ENCODE peak calls at places on chromosomes 11 and 22, in four cellular contexts. B is BJ, V is IMR-90, Q is lower lobe of right lung. Z is an unnamed sample.
A peak's percentile ranks its signal among the peaks of the same experiment; 100 is the strongest.

GRCh38 chr22:23264610-23265388 is 84.5 kb downstream of the BCR start:
- DNase-seq in V (no peak), Q (no peak), B (no peak), Z (no peak)

GRCh38 chr11:12817681-12818332 is 143.6 kb downstream of the TEAD1 start:
- DNase-seq in Q (no peak), B (no peak), V (peak; percentile 49), Z (no peak)

GRCh38 chr11:9060700-9061111 is 30.7 kb downstream of the SCUBE2 start:
- DNase-seq in B (no peak), V (no peak), Q (no peak), Z (peak; percentile 69)

GRCh38 chr11:21018248-21018647 is 348.9 kb downstream of the NELL1 start:
- DNase-seq in B (no peak), V (no peak), Q (no peak), Z (no peak)

GRCh38 chr22:20955548-20955947 is 11.5 kb upstream of the AIFM3 start:
- DNase-seq in Q (no peak), B (no peak), V (no peak), Z (no peak)

GRCh38 chr11:98842187-98842586 is 178.6 kb upstream of the CNTN5 start:
- DNase-seq in Q (no peak), V (no peak), B (no peak), Z (no peak)

GRCh38 chr11:82229346-82229745 is 504.3 kb downstream of the FAM181B start:
- DNase-seq in B (no peak), V (no peak), Q (no peak), Z (no peak)

GRCh38 chr11:75430692-75431532 is 2.1 kb downstream of the KLHL35 start:
- DNase-seq in Q (no peak), V (no peak), B (no peak), Z (no peak)

GRCh38 chr11:110606415-110606814 is 105.8 kb downstream of the ARHGAP20 start:
- DNase-seq in Q (no peak), V (no peak), B (no peak), Z (no peak)

GRCh38 chr11:6219359-6219758 is 14.0 kb downstream of the C11orf42 start:
- DNase-seq in V (peak; percentile 90), B (peak; percentile 76), Q (no peak), Z (no peak)

GRCh38 chr11:16874275-16874975 is 136.0 kb downstream of the C11orf58 start:
- DNase-seq in B (no peak), V (no peak), Q (no peak), Z (no peak)

GRCh38 chr22:21450320-21450831 is 16.8 kb upstream of the TMEM191C start:
- DNase-seq in B (no peak), V (no peak), Q (peak; percentile 44), Z (no peak)

GRCh38 chr11:43577566-43578264 is 102.8 kb upstream of the HSD17B12 start:
- DNase-seq in Q (no peak), V (no peak), B (no peak), Z (no peak)

GRCh38 chr11:105344938-105345337 is 205.4 kb upstream of the CARD18 start:
- DNase-seq in B (no peak), Q (no peak), V (no peak), Z (no peak)

GRCh38 chr11:11056316-11056715 is 198.5 kb upstream of the ZBED5 start:
- DNase-seq in B (no peak), Q (no peak), V (no peak), Z (no peak)

GRCh38 chr22:31342389-31343125 is 3.6 kb downstream of the PATZ1 start:
- DNase-seq in V (no peak), Q (no peak), B (no peak), Z (no peak)

GRCh38 chr11:76745059-76745376 is 38.1 kb upstream of the TSKU start:
- DNase-seq in V (no peak), B (no peak), Q (no peak), Z (no peak)

GRCh38 chr22:41660416-41660815 is 28.3 kb downstream of the SNU13 start:
- DNase-seq in B (no peak), Q (no peak), V (peak; percentile 12), Z (no peak)

GRCh38 chr22:19810381-19811141 is 44.1 kb downstream of the GNB1L start:
- DNase-seq in V (peak; percentile 81), B (no peak), Q (peak; percentile 36), Z (peak; percentile 29)

GRCh38 chr11:71452354-71453020 is 516 bp upstream of the NADSYN1 start:
- DNase-seq in V (peak; percentile 35), B (no peak), Q (peak; percentile 65), Z (peak; percentile 45)

GRCh38 chr11:96074551-96075309 is 150.8 kb upstream of the MTMR2 start:
- DNase-seq in Q (no peak), B (no peak), V (no peak), Z (no peak)

GRCh38 chr22:30602049-30602448 is 4.9 kb upstream of the TCN2 start:
- DNase-seq in Q (no peak), B (no peak), V (peak; percentile 43), Z (no peak)

GRCh38 chr11:36167729-36168128 is 121.5 kb downstream of the COMMD9 start:
- DNase-seq in Q (no peak), B (no peak), V (no peak), Z (no peak)

GRCh38 chr11:62411524-62411923 is 7.3 kb upstream of the SCGB1A1 start:
- DNase-seq in V (no peak), Q (no peak), B (no peak), Z (no peak)

GRCh38 chr11:131037873-131038272 is 121.6 kb upstream of the SNX19 start:
- DNase-seq in V (no peak), B (no peak), Q (no peak), Z (no peak)

GRCh38 chr11:83285771-83286528 is at the start of gene CCDC90B:
- DNase-seq in V (peak; percentile 98), Q (peak; percentile 96), B (peak; percentile 91), Z (peak; percentile 93)
- TF ChIP-seq CTCF in V (peak; percentile 54), Q (no peak), B (no peak), Z (no peak)

GRCh38 chr22:39242389-39242808 is 2.4 kb downstream of the PDGFB start:
- DNase-seq in V (no peak), B (no peak), Q (no peak), Z (no peak)

GRCh38 chr22:39241632-39242388 is 3.0 kb downstream of the PDGFB start:
- DNase-seq in B (no peak), V (no peak), Q (no peak), Z (no peak)

GRCh38 chr22:39243443-39244072 is 1.2 kb downstream of the PDGFB start:
- DNase-seq in Q (no peak), V (no peak), B (no peak), Z (no peak)

GRCh38 chr22:39244073-39244495 is 698 bp downstream of the PDGFB start:
- DNase-seq in V (no peak), Q (no peak), B (no peak), Z (no peak)

DNA sequence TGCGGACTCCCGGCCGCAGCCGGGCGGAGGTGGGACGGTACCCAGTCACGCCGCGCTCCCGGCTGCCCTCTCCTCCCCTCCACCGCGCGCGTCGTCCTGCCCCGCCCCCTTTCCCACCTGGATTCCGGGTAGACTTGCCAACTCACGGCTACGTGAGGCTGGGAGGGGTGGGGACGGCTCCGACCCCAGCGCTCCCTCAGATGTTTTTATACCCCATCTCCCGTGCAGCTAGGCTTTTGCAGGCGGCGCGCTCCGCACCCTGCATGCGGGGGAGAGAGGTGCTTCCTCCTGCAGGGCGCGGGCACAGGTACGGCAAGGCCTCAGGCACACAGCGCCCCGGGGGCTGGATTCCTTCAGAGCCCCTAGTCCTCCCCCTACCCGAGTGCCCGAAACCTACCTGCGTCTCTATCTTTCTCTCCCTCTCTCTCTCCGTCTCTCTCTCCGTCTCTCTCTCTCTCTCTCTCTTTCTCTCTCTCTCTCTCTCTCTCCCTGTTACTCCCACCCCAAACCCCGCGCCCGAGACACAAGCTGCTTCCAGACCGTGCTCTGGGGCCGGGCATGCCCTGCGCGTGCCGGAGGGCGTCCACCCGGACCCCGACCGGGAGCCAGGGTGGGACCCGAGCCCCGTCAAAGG is 1.9 kb downstream of the PDGFB start:
- DNase-seq in Q (no peak), V (no peak), B (no peak), Z (no peak)
- TF ChIP-seq CTCF in Q (no peak), V (no peak), B (no peak), Z (no peak)

GRCh38 chr22:37019309-37020191 is at the start of the genes MPST and TST:
- DNase-seq in Q (peak; percentile 89), B (no peak), V (peak; percentile 61), Z (no peak)
- TF ChIP-seq CTCF in Q (peak; percentile 7), B (no peak), V (peak; percentile 4), Z (no peak)

GRCh38 chr11:78138694-78139421 is 568 bp downstream of the ALG8 start:
- DNase-seq in V (peak; percentile 31), B (no peak), Q (no peak), Z (no peak)
- TF ChIP-seq CTCF in V (no peak), B (peak; percentile 14), Q (no peak), Z (no peak)

DNA sequence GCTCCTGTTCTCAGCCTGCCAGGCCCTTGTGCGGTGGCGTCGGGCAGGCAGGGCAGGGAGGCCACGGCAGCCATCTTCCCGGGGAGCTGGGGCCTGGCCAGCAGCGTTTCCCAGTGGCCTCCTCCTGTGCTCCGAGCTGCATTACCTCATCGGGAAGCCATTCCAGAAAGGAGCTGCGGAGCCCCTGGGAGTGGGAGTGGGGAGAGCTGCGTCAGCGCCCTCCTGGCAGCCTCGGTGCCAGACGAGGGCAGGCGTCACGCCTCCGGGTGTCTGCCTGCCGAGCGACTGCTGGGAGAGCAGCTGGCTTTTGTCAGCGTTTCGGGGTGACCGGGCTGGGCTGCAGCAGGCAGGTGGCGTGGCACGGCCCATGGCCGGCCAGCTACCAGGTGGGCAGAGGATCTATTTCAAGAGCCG is 30.9 kb upstream of the WNT7B start:
- DNase-seq in B (peak; percentile 74), V (peak; percentile 87), Q (peak; percentile 69), Z (no peak)
- TF ChIP-seq CTCF in B (no peak), V (no peak), Q (no peak), Z (no peak)

GRCh38 chr22:45503071-45503815 is 560 bp downstream of the FBLN1 start:
- DNase-seq in V (no peak), B (no peak), Q (peak; percentile 33), Z (no peak)

GRCh38 chr22:45499746-45500145 is 2.9 kb upstream of the FBLN1 start:
- DNase-seq in B (no peak), V (no peak), Q (peak; percentile 50), Z (no peak)

GRCh38 chr22:45504703-45505341 is 2.1 kb downstream of the FBLN1 start:
- DNase-seq in Q (no peak), B (no peak), V (peak; percentile 37), Z (no peak)

GRCh38 chr22:45503816-45504702 is 1.4 kb downstream of the FBLN1 start:
- DNase-seq in V (peak; percentile 72), Q (peak; percentile 38), B (no peak), Z (no peak)

GRCh38 chr22:45502215-45503070 is at the start of gene FBLN1:
- DNase-seq in B (no peak), V (no peak), Q (peak; percentile 41), Z (no peak)
- TF ChIP-seq CTCF in B (peak; percentile 22), V (peak; percentile 21), Q (no peak), Z (no peak)